ENCODE peak calls at places on chromosomes 13 and 19, in nine cellular contexts. G is GM23338, L is K562, R is A549, Q is HepG2, P is HL-60, T is GM12878, I is Panc1, K is HCT116. M is an unnamed sample.

GRCh38 chr19:12272386-12272785 is 22.3 kb downstream of the ZNF44 start:
- DNase-seq in G (no peak), L (no peak), R (no peak), Q (no peak), P (no peak), T (no peak), I (no peak), K (no peak), M (no peak)

GRCh38 chr19:33348301-33349010 is 25.1 kb upstream of the CEBPG start:
- DNase-seq in G (no peak), L (no peak), R (no peak), Q (peak; percentile 46), P (no peak), T (no peak), I (no peak), K (no peak), M (peak; percentile 65)

GRCh38 chr19:44648536-44649370 is 5.0 kb downstream of the PVR start:
- DNase-seq in G (no peak), L (no peak), R (no peak), Q (no peak), P (no peak), T (no peak), I (no peak), K (no peak), M (no peak)

GRCh38 chr13:31334994-31335549 is 135.3 kb downstream of the B3GLCT start:
- DNase-seq in G (no peak), L (no peak), R (peak; percentile 21), Q (no peak), P (no peak), T (no peak), I (no peak), K (no peak), M (no peak)

GRCh38 chr13:50793026-50793425 is 50.5 kb downstream of the DLEU7 start:
- DNase-seq in G (no peak), L (no peak), R (no peak), Q (no peak), P (no peak), T (no peak), I (no peak), K (no peak), M (no peak)

GRCh38 chr13:72643339-72643989 is 84.0 kb downstream of the MZT1 start:
- DNase-seq in G (peak; percentile 66), L (peak; percentile 8), R (peak; percentile 47), Q (peak; percentile 41), P (peak; percentile 6), T (no peak), I (no peak), K (peak; percentile 33), M (peak; percentile 22)

GRCh38 chr13:95357875-95358274 is 56.6 kb upstream of the ABCC4 start:
- DNase-seq in G (no peak), L (no peak), R (no peak), Q (no peak), P (no peak), T (no peak), I (no peak), K (no peak), M (no peak)

GRCh38 chr19:45179063-45179847 is 671 bp downstream of the BLOC1S3 start:
- DNase-seq in G (no peak), L (peak; percentile 75), R (no peak), Q (no peak), P (no peak), T (no peak), I (no peak), K (no peak), M (peak; percentile 66)

GRCh38 chr13:61695147-61695546 is 279.5 kb upstream of the PCDH20 start:
- DNase-seq in G (no peak), L (no peak), R (peak; percentile 1), Q (no peak), P (no peak), T (no peak), I (no peak), K (peak; percentile 4), M (no peak)
- TF ChIP-seq REST in G (no peak), L (no peak), R (no peak), Q (no peak), P (no peak), T (no peak), I (no peak), K (no peak), M (no peak)

DNA sequence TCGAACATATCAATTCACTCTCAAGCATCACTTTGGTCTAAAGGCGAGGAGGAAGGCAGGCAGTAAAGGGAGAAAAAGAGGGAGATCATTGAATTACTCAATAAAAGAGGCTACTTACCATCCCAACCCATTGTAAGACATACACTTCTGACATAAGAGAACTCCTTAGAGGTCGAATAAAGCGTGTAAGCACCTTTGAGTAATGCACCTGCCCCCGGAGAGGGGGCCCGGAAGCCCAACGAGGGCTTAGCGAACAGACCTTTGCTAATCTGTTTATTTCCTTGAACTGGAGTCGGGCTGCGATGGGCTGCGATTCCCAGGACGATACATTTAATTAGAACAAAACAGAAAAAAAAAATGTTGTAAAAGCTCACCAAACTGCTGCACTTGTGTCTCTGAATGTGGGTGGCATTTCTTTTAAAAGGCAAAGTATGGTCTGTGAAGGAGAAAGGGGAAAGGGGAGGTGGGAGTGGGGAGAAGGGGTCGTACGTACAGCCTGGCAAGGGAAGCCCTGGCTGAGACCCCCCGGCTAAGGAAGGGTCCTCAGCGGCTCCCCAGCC is 3.0 kb downstream of the ZC3H4 start:
- DNase-seq in G (no peak), L (peak; percentile 15), R (no peak), Q (no peak), P (no peak), T (no peak), I (no peak), K (no peak), M (no peak)
- TF ChIP-seq REST in G (no peak), L (no peak), R (no peak), Q (no peak), P (no peak), T (no peak), I (no peak), K (no peak), M (no peak)

DNA sequence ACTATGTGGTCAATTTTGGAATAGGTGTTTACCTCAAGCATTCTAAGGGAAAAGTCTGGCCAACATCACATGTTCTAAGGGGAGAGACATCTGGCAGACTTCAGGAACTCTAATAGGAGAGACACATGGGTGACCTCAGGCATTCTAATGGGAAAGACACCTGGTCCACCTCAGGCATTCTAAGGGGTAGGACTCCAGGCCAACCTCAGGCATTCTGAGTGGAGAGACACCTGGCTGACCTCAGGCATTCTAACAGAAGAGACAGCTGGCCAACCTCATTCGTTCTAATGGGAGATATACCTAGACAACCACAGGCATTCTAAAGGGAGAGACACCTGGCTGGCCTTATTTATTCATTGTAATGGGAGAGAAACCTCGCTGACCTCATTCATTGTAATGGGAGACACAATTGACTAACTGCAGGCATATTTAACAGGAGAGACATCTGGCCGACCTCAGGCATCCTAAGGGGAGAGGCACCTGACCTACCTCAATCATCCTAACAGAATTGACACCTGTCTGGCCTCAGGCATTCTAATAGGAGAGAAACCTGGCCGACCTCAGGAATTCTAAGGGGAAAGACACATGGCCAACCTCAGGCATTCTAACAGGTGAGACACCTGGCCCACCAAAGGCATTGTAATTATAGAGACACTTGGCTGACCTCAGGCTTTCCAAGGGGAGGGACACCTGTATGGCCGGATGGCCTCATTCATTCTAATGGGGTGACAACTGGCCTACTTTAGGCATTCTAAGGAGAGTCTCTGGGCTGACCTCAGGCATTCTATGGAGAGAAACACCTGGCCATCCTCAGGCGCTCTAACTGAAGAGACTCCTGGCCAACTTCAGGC is 1346.8 kb downstream of the UQCRFS1 start:
- DNase-seq in G (no peak), L (no peak), R (no peak), Q (no peak), P (no peak), T (no peak), I (no peak), K (no peak), M (no peak)
- TF ChIP-seq REST in G (no peak), L (no peak), R (no peak), Q (no peak), P (no peak), T (no peak), I (no peak), K (no peak), M (no peak)

GRCh38 chr13:111117289-111117688 is 2.2 kb downstream of the ARHGEF7 start:
- DNase-seq in G (no peak), L (no peak), R (no peak), Q (no peak), P (no peak), T (no peak), I (no peak), K (no peak), M (no peak)

GRCh38 chr13:111116830-111117229 is 1.7 kb downstream of the ARHGEF7 start:
- DNase-seq in G (no peak), L (no peak), R (no peak), Q (no peak), P (no peak), T (no peak), I (no peak), K (no peak), M (no peak)

GRCh38 chr13:111115051-111115840 is at the start of gene ARHGEF7:
- DNase-seq in G (peak; percentile 69), L (peak; percentile 40), R (no peak), Q (no peak), P (no peak), T (no peak), I (no peak), K (no peak), M (peak; percentile 86)

GRCh38 chr13:111114362-111115050 is 604 bp upstream of the ARHGEF7 start:
- DNase-seq in G (peak; percentile 68), L (no peak), R (no peak), Q (no peak), P (peak; percentile 15), T (no peak), I (no peak), K (no peak), M (peak; percentile 77)

DNA sequence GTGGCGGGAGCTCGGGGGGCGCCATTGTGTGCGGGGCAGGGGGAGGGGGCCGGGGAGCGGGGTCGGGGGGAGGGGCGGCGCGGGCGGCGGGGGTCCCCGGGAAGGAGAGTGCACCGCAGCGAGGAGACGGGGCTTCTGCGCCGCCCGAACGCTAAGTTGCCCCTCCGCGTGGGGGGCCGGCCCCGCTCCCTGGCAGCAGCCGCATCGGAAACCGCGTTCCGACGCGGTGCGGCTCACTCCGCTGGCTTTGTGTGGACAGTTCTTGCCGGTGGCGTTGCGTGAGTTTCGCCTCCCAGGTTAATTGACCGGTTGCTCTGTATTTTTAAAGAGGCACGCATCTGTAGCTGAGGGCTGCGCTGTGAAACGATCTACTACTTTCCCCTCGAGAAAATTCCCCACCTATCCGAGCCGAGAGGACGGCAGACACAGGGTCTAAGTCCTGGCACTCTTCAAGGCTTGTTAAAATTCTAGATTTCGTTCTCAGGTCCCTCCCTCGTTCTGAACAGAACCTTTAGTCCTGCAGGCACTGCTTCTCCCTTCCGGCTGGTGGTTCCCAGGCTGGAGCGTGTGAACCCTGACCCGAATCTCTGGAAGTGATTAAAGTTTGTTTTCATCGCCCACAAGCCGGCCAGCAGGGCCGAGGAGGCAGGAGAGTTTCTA is 861 bp downstream of the ARHGEF7 start:
- DNase-seq in G (peak; percentile 52), L (no peak), R (no peak), Q (peak; percentile 12), P (no peak), T (no peak), I (no peak), K (no peak), M (peak; percentile 80)
- TF ChIP-seq REST in G (no peak), L (no peak), R (no peak), Q (no peak), P (no peak), T (no peak), I (no peak), K (no peak), M (no peak)